ENCODE peak calls at places on chromosomes 16 and 17, in ten cellular contexts. J is fibroblast of lung, V is AG04450, M is dorsolateral prefrontal cortex, B is neural crest cell, F is AG10803, W is BE2C, X is choroid plexus epithelial cell, T is colonic mucosa, K is breast epithelium. D is an unnamed sample.

GRCh38 chr17:64185101-64185500 is 55.2 kb upstream of the ERN1 start:
- DNase-seq in X (no peak), K (no peak), J (no peak), W (no peak), T (no peak), F (no peak), B (no peak), M (no peak), V (no peak), D (no peak)

GRCh38 chr17:45146616-45147101 is 1.6 kb upstream of the HEXIM1 start:
- DNase-seq in F (peak; percentile 75), V (no peak), K (no peak), M (no peak), W (no peak), B (no peak), J (peak; percentile 95), T (peak; percentile 81), X (peak; percentile 91), D (no peak)

GRCh38 chr16:11462036-11462435 is 116.8 kb downstream of the RMI2 start:
- DNase-seq in F (no peak), V (no peak), W (no peak), M (no peak), T (no peak), K (no peak), B (no peak), X (no peak), J (no peak), D (no peak)

GRCh38 chr16:50841081-50841886 is 99.4 kb downstream of the CYLD start:
- DNase-seq in B (no peak), K (no peak), F (no peak), T (no peak), V (no peak), J (peak; percentile 56), M (no peak), X (peak; percentile 11), W (no peak), D (no peak)

GRCh38 chr16:11145173-11145820 is 110.7 kb downstream of the SOCS1 start:
- DNase-seq in F (peak; percentile 45), W (no peak), J (peak; percentile 40), M (no peak), X (no peak), K (no peak), T (no peak), B (no peak), V (no peak), D (no peak)

GRCh38 chr17:46167826-46168569 is 25.2 kb downstream of the KANSL1 start:
- DNase-seq in W (no peak), V (peak; percentile 67), K (no peak), M (no peak), X (peak; percentile 77), J (peak; percentile 89), B (no peak), T (no peak), F (peak; percentile 86), D (no peak)

GRCh38 chr16:9039208-9039607 is 52.2 kb upstream of the HAPSTR1 start:
- DNase-seq in X (peak; percentile 72), W (no peak), M (no peak), F (no peak), T (no peak), J (peak; percentile 45), B (no peak), K (no peak), V (no peak), D (no peak)

GRCh38 chr17:48499248-48499647 is 31.6 kb downstream of the HOXB1 start:
- DNase-seq in V (no peak), X (no peak), K (no peak), W (no peak), J (peak; percentile 51), T (no peak), B (no peak), M (no peak), F (no peak), D (no peak)

DNA sequence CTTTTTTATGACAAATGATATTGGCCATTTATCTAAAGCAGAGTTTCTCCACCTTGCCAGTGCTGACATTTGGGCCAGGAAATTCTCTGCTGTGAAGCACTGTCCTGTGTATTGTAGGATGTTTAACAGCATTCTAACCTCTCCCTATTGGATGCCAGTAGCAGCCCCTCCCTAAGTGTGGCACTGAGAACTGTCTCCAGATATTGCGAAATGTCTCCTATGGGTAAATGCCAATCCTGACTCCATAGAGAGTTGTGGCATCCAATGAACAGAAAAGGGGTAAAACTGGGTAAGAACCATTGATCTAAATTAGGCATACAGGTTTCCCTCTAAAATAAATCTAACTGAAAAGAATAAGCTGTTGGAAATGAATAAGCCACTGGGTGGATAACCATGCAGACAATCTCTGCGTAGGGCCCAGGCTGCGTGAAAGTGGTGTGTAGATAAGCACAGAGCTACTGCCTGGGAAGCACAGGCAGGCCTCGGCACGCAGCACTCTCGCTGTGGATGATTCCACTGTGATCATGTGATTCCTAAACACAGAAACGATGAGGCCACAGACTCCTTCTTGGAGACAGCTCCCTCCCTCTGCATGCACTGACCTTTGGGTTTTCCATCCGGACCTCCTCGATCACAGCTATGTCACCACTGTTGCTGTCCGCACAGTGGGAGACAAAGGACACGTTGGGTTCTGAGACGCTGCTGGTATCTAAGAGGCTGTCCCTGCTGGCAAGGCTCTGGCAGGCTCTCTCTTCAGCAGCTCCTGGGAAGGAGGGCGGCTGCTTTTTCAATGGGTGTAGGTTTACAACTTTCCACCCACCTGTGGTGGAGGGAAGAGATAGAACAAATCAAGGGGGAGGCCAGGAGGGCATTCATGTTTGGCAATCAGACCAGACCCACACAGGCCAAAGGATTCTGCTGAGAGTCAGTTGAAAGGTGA is 44.1 kb downstream of the GTF3C1 start:
- DNase-seq in T (no peak), X (no peak), B (no peak), K (no peak), F (peak; percentile 26), M (no peak), V (no peak), J (no peak), W (no peak), D (no peak)
- TF ChIP-seq CTCF in T (no peak), X (no peak), B (no peak), K (no peak), F (no peak), M (no peak), V (no peak), J (no peak), W (no peak), D (no peak)

GRCh38 chr17:74987909-74988711 is 678 bp downstream of the CDR2L start:
- DNase-seq in J (peak; percentile 85), T (peak; percentile 79), M (peak; percentile 76), W (peak; percentile 76), K (peak; percentile 79), X (peak; percentile 69), F (peak; percentile 78), B (peak; percentile 49), V (peak; percentile 29), D (no peak)
- TF ChIP-seq CTCF in J (peak; percentile 30), T (no peak), M (peak; percentile 42), W (peak; percentile 33), K (no peak), X (peak; percentile 55), F (peak; percentile 29), B (no peak), V (peak; percentile 44), D (no peak)

GRCh38 chr17:81057079-81057730 is 22.3 kb downstream of the BAIAP2 start:
- DNase-seq in J (no peak), M (peak; percentile 69), W (peak; percentile 71), K (peak; percentile 73), X (peak; percentile 80), V (no peak), F (no peak), B (no peak), T (peak; percentile 88), D (peak; percentile 64)

GRCh38 chr17:81056352-81056751 is 21.4 kb downstream of the BAIAP2 start:
- DNase-seq in W (no peak), K (no peak), X (no peak), F (no peak), V (no peak), J (no peak), B (no peak), T (no peak), M (no peak), D (no peak)

GRCh38 chr17:81059026-81059425 is 24.1 kb downstream of the BAIAP2 start:
- DNase-seq in T (no peak), M (no peak), K (no peak), V (no peak), B (no peak), F (no peak), X (no peak), J (no peak), W (no peak), D (no peak)

GRCh38 chr17:81057777-81058176 is 22.8 kb downstream of the BAIAP2 start:
- DNase-seq in F (no peak), J (no peak), V (no peak), M (no peak), B (no peak), K (no peak), W (no peak), T (no peak), X (no peak), D (no peak)

DNA sequence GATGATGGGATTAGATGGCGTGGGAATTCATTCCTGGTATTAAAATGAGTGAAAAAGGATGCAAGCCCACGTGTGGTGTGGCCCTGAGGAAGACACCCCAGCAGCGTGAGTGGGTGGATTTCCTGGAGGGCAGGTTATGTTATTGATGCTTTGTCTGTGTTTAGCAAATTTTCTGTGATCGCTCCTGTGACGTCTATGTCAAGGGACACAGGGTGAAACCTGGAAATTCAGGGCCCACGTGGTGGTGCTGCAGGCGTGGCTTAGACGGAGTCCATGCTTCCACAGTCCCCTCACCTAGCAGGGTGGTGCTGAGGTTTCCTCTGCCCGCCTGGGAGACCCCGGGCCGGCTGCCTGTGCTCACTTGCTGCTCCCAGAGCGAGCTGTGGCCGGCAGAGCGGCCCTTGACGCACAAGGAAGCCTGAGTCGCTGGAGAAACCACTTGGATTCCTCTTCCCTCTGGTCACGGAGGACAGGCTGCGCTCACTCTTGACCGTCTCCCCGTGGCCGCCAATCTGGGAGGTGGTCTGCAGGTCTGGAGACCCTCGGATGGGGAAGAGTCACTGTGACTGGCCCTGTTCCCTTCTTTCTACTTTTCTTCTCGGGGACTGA is 23.4 kb downstream of the BAIAP2 start:
- DNase-seq in T (no peak), J (no peak), F (no peak), M (no peak), X (no peak), V (no peak), W (no peak), K (no peak), B (no peak), D (no peak)
- TF ChIP-seq CTCF in T (no peak), J (no peak), F (no peak), M (no peak), X (no peak), V (no peak), W (no peak), K (no peak), B (no peak), D (no peak)

GRCh38 chr17:41777579-41778188 is 8.8 kb downstream of the JUP start:
- DNase-seq in M (no peak), V (peak; percentile 90), K (peak; percentile 85), J (peak; percentile 94), X (peak; percentile 92), T (peak; percentile 80), W (no peak), B (no peak), F (peak; percentile 79), D (no peak)

GRCh38 chr17:41775394-41776226 is 10.9 kb downstream of the JUP start:
- DNase-seq in W (no peak), V (no peak), B (peak; percentile 16), K (no peak), T (peak; percentile 80), M (peak; percentile 66), J (no peak), X (no peak), F (no peak), D (no peak)

GRCh38 chr17:41773731-41774193 is 12.7 kb downstream of the JUP start:
- DNase-seq in W (no peak), M (no peak), K (no peak), J (no peak), F (no peak), T (peak; percentile 41), X (peak; percentile 57), B (no peak), V (no peak), D (no peak)

GRCh38 chr17:41779954-41780353 is 6.6 kb downstream of the JUP start:
- DNase-seq in J (no peak), X (no peak), B (no peak), W (no peak), K (no peak), M (no peak), T (no peak), V (no peak), F (no peak), D (no peak)

DNA sequence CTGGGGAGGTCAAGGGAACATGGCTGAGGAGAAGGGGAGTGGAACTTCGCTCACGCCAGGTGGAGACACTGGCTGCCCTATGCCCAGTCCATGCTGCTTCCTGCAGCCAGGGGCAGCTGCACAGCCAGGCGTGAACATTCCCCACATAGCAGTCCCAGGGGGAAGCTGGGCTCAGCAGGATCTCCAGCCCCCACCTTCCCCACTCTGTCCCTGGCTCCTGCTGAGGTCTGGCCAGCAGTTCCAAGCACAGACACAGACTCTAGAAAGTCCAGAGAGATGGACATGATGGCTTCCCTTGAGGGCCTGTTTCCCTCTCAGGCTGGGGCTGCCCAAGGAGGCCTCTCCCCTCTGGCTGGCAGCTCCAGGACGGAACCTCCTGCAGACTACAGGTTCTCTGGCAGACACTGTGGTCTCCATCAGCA is 9.3 kb downstream of the JUP start:
- DNase-seq in J (peak; percentile 68), F (peak; percentile 20), M (no peak), B (no peak), V (no peak), T (no peak), X (peak; percentile 72), W (peak; percentile 81), K (no peak), D (no peak)
- TF ChIP-seq CTCF in J (no peak), F (no peak), M (peak; percentile 16), B (no peak), V (peak; percentile 20), T (peak; percentile 11), X (peak; percentile 53), W (peak; percentile 52), K (no peak), D (no peak)

D was measured in D721Med.